ENCODE peak calls at places on chromosomes 6 and 20, in seven cellular contexts. M is epithelial cell of esophagus, F is Daoy, J is NCI-H2171 treated with DMSO at 0.1 percent for 48 hours, O is cardiac fibroblast, A is mucosa of descending colon, V is LoVo. K is an unnamed sample.

GRCh38 chr20:61960836-61961235 is 104.8 kb downstream of the TAF4 start:
- DNase-seq in M (no peak), F (no peak), J (no peak), O (no peak), A (no peak), V (no peak), K (no peak)

GRCh38 chr20:61404311-61404710 is 152.2 kb downstream of the CDH4 start:
- DNase-seq in M (no peak), F (no peak), J (no peak), O (no peak), A (no peak), V (no peak), K (no peak)

GRCh38 chr20:52748235-52748950 is 223.8 kb upstream of the TSHZ2 start:
- DNase-seq in M (no peak), F (no peak), J (no peak), O (peak), A (no peak), V (no peak), K (no peak)

GRCh38 chr6:155128971-155129370 is 133.9 kb downstream of the TIAM2 start:
- DNase-seq in M (no peak), F (no peak), J (no peak), O (no peak), A (no peak), V (no peak), K (no peak)

GRCh38 chr20:53154540-53154939 is 182.4 kb downstream of the TSHZ2 start:
- DNase-seq in M (peak), F (peak), J (no peak), O (peak), A (no peak), V (no peak), K (no peak)

GRCh38 chr20:10074513-10074912 is 39.7 kb downstream of the ANKEF1 start:
- DNase-seq in M (peak), F (peak), J (peak), O (peak), A (no peak), V (peak), K (no peak)

GRCh38 chr6:25413506-25413905 is 134.3 kb downstream of the CARMIL1 start:
- DNase-seq in M (no peak), F (no peak), J (no peak), O (peak), A (no peak), V (no peak), K (no peak)

GRCh38 chr20:63282946-63283345 is 10.0 kb upstream of the COL20A1 start:
- DNase-seq in M (no peak), F (no peak), J (no peak), O (no peak), A (no peak), V (no peak), K (no peak)

GRCh38 chr6:13463941-13464340 is 23.5 kb downstream of the GFOD1 start:
- DNase-seq in M (no peak), F (peak), J (no peak), O (no peak), A (no peak), V (no peak), K (no peak)

GRCh38 chr6:130306377-130306776 is 59.4 kb upstream of the TMEM200A start:
- DNase-seq in M (no peak), F (no peak), J (no peak), O (no peak), A (no peak), V (no peak), K (no peak)

GRCh38 chr6:42974919-42975505 is 4.0 kb downstream of the PEX6 start:
- DNase-seq in M (peak), F (no peak), J (peak), O (no peak), A (no peak), V (no peak), K (no peak)

GRCh38 chr6:42046491-42047219 is 3.7 kb upstream of the TAF8 start:
- DNase-seq in M (peak), F (peak), J (no peak), O (peak), A (no peak), V (no peak), K (no peak)

GRCh38 chr6:44475417-44475778 is 87.9 kb downstream of the CDC5L start:
- DNase-seq in M (no peak), F (no peak), J (no peak), O (no peak), A (no peak), V (no peak), K (no peak)

GRCh38 chr6:146315321-146316254 is 228.0 kb upstream of the RAB32 start:
- DNase-seq in M (no peak), F (no peak), J (no peak), O (no peak), A (no peak), V (no peak), K (no peak)

GRCh38 chr6:42751055-42751454 is 5.2 kb upstream of the TBCC start:
- DNase-seq in M (no peak), F (no peak), J (no peak), O (no peak), A (no peak), V (no peak), K (no peak)

GRCh38 chr20:1474817-1475603 is 8.4 kb upstream of the NSFL1C start:
- DNase-seq in M (peak), F (no peak), J (no peak), O (no peak), A (no peak), V (no peak), K (no peak)

GRCh38 chr20:4183361-4183760 is 168.0 kb upstream of the RNF24 start:
- DNase-seq in M (no peak), F (no peak), J (no peak), O (no peak), A (no peak), V (no peak), K (no peak)

K was measured in body of pancreas.